ENCODE peak calls at places on chromosomes 2 and 18, in ten cellular contexts. H is NCI-H345, U is memory B cell, E is NCI-H1694 treated with DMSO at 0.1 percent for 48 hours, Y is NCI-H2171, Q is mesothelial cell of epicardium, V is right cardiac atrium, W is amniotic epithelial cell, F is WTC11, J is HTR-8/SVneo. B is an unnamed sample.

GRCh38 chr18:23191952-23192662 is 56.8 kb downstream of the CABLES1 start:
- DNase-seq in J (peak), H (no peak), V (peak), E (no peak), U (no peak), W (peak), Q (peak), F (no peak), Y (peak), B (no peak)

GRCh38 chr2:187429989-187430388 is 18.1 kb downstream of the CALCRL start:
- DNase-seq in W (peak), E (no peak), J (peak), U (no peak), Q (no peak), V (no peak), H (no peak), Y (no peak), F (no peak), B (no peak)

GRCh38 chr2:70959851-70960832 is 18.3 kb upstream of the ANKRD53 start:
- DNase-seq in H (no peak), J (no peak), Y (no peak), U (peak), E (no peak), V (no peak), W (no peak), F (peak), Q (peak), B (no peak)

GRCh38 chr2:108884629-108885028 is 98.1 kb downstream of the CCDC138 start:
- DNase-seq in F (no peak), E (no peak), H (peak), U (no peak), Q (no peak), J (no peak), Y (no peak), V (no peak), W (no peak), B (no peak)

GRCh38 chr2:172765664-172766063 is 30.0 kb downstream of the RAPGEF4 start:
- DNase-seq in Q (no peak), U (no peak), W (no peak), F (no peak), Y (no peak), V (no peak), H (no peak), E (no peak), J (no peak), B (no peak)

GRCh38 chr2:7031424-7032245 is 114.4 kb downstream of the RNF144A start:
- DNase-seq in E (peak), Y (peak), V (no peak), W (peak), U (no peak), F (no peak), Q (no peak), H (peak), J (no peak), B (no peak)

GRCh38 chr2:18777250-18777812 is 188.0 kb upstream of the NT5C1B start:
- DNase-seq in Y (no peak), Q (no peak), E (no peak), J (no peak), W (no peak), U (no peak), H (peak), F (no peak), V (no peak), B (peak)

GRCh38 chr2:234278556-234279286 is 218.2 kb downstream of the ARL4C start:
- DNase-seq in H (no peak), F (no peak), U (no peak), E (no peak), Q (no peak), J (no peak), V (no peak), W (no peak), Y (no peak), B (no peak)

GRCh38 chr2:51717318-51717717 is 685.4 kb upstream of the NRXN1 start:
- DNase-seq in F (no peak), Y (no peak), U (no peak), J (peak), H (no peak), V (no peak), W (peak), Q (no peak), E (no peak), B (no peak)

B was measured in nephron progenitor cell.